ENCODE peak calls at places on chromosomes 4 and X, in seven cellular contexts. O is testis; B is GM12878; P is activated naive CD8-positive, alpha-beta T cell treated with anti-CD3 and anti-CD28 coated beads, Interleukin-2, amount 50 U/mL, for 24 hours; U is tibial artery; S is SW480; Q is ureter. F is an unnamed sample.

GRCh38 chr4:184293552-184293951 is 75.9 kb upstream of the ENPP6 start:
- DNase-seq in B (no peak), U (no peak), Q (no peak), O (no peak), S (no peak), P (no peak), F (no peak)

GRCh38 chr4:77348815-77349214 is 191.8 kb downstream of the CCNG2 start:
- DNase-seq in B (no peak), Q (no peak), O (no peak), S (no peak), U (no peak), P (no peak), F (no peak)

GRCh38 chr4:89897867-89898266 is 3.2 kb downstream of the MMRN1 start:
- DNase-seq in U (no peak), O (no peak), P (no peak), S (no peak), B (no peak), Q (no peak), F (no peak)

GRCh38 chrX:31266172-31267076 is 194.6 kb upstream of the FTHL17 start:
- DNase-seq in B (no peak), Q (peak), O (peak), P (peak), S (no peak), U (peak), F (peak)

GRCh38 chr4:180054291-180054690 is 2188.9 kb upstream of the TENM3 start:
- DNase-seq in U (no peak), O (no peak), B (no peak), P (no peak), S (no peak), Q (no peak), F (no peak)

GRCh38 chrX:155535866-155536265 is 76.9 kb downstream of the TMLHE start:
- DNase-seq in O (no peak), U (no peak), B (no peak), Q (no peak), S (no peak), P (no peak), F (no peak)

GRCh38 chr4:140094701-140095420 is 59.1 kb downstream of the MAML3 start:
- DNase-seq in U (peak), S (no peak), P (peak), B (no peak), Q (peak), O (peak), F (no peak)

GRCh38 chrX:85375333-85375738 is 4.1 kb downstream of the POF1B start:
- DNase-seq in U (no peak), Q (no peak), B (no peak), P (no peak), S (peak), O (no peak), F (no peak)

GRCh38 chr4:11106190-11106589 is 322.5 kb downstream of the HS3ST1 start:
- DNase-seq in P (no peak), B (no peak), O (no peak), Q (no peak), U (no peak), S (peak), F (no peak)

GRCh38 chrX:108331126-108331909 is 106.9 kb downstream of the COL4A6 start:
- DNase-seq in B (no peak), Q (no peak), U (no peak), P (no peak), S (no peak), O (no peak), F (no peak)

GRCh38 chr4:19756661-19757060 is 495.0 kb upstream of the SLIT2 start:
- DNase-seq in S (no peak), B (no peak), P (no peak), U (no peak), O (no peak), Q (no peak), F (no peak)

GRCh38 chrX:23883737-23884354 is 23.9 kb downstream of the APOO start:
- DNase-seq in O (no peak), P (peak), B (no peak), Q (no peak), U (no peak), S (peak), F (peak)

GRCh38 chr4:76704133-76704881 is 193.6 kb downstream of the SOWAHB start:
- DNase-seq in S (peak), U (no peak), Q (no peak), B (no peak), P (no peak), O (no peak), F (no peak)

GRCh38 chrX:102976290-102976689 is 39.2 kb downstream of the RAB40AL start:
- DNase-seq in O (no peak), Q (no peak), B (no peak), S (no peak), P (no peak), U (no peak), F (no peak)